ENCODE peak calls at places on chromosome 7, in ten cellular contexts. A is kidney; M is stimulated activated CD8-positive, alpha-beta memory T cell treated with anti-CD3 and anti-CD28 coated beads, Interleukin-15, amount 100 ng/mL, for 4 hours; R is NCI-H2029 treated with DMSO at 0.1 percent for 48 hours; D is GM23338; B is HT-29; I is anterior cingulate cortex; U is NCI-H1048; E is CD4-positive, alpha-beta T cell; L is right cardiac atrium. Q is an unnamed sample.

GRCh38 chr7:41084381-41084780 is 618.5 kb downstream of the INHBA start:
- DNase-seq in A (no peak), M (no peak), R (no peak), D (no peak), B (no peak), I (no peak), U (no peak), E (no peak), L (no peak), Q (no peak)

GRCh38 chr7:111159426-111159825 is 68.5 kb downstream of the LRRN3 start:
- DNase-seq in A (no peak), M (no peak), R (no peak), D (no peak), B (no peak), I (no peak), U (no peak), E (no peak), L (no peak), Q (no peak)

GRCh38 chr7:75842836-75843446 is 29.3 kb upstream of the CCL24 start:
- DNase-seq in A (no peak), M (no peak), R (no peak), D (no peak), B (peak), I (no peak), U (no peak), E (no peak), L (no peak), Q (no peak)

GRCh38 chr7:131325179-131325840 is 2.4 kb upstream of the MKLN1 start:
- DNase-seq in A (no peak), M (no peak), R (no peak), D (no peak), B (no peak), I (no peak), U (no peak), E (no peak), L (no peak), Q (no peak)

GRCh38 chr7:25619963-25620799 is 391.9 kb upstream of the NPVF start:
- DNase-seq in A (peak), M (no peak), R (no peak), D (no peak), B (no peak), I (peak), U (no peak), E (peak), L (peak), Q (no peak)

GRCh38 chr7:102019461-102019860 is 202.0 kb downstream of the CUX1 start:
- DNase-seq in A (peak), M (no peak), R (no peak), D (no peak), B (no peak), I (no peak), U (no peak), E (no peak), L (no peak), Q (no peak)

GRCh38 chr7:157687158-157687557 is 350.4 kb downstream of the DNAJB6 start:
- DNase-seq in A (no peak), M (no peak), R (no peak), D (no peak), B (no peak), I (no peak), U (no peak), E (no peak), L (no peak), Q (no peak)

GRCh38 chr7:92641921-92642511 is 51.8 kb upstream of the FAM133B start:
- DNase-seq in A (no peak), M (peak), R (no peak), D (no peak), B (no peak), I (no peak), U (no peak), E (no peak), L (no peak), Q (no peak)

GRCh38 chr7:70446448-70447143 is 685.3 kb upstream of the GALNT17 start:
- DNase-seq in A (no peak), M (no peak), R (no peak), D (no peak), B (no peak), I (no peak), U (no peak), E (no peak), L (no peak), Q (no peak)

GRCh38 chr7:75737856-75738603 is 711 bp downstream of the HIP1 start:
- DNase-seq in A (no peak), M (no peak), R (no peak), D (peak), B (no peak), I (no peak), U (no peak), E (no peak), L (peak), Q (no peak)

GRCh38 chr7:69941077-69941476 is 342.8 kb downstream of the AUTS2 start:
- DNase-seq in A (no peak), M (no peak), R (no peak), D (no peak), B (no peak), I (no peak), U (no peak), E (no peak), L (no peak), Q (no peak)

GRCh38 chr7:2734761-2735571 is 47.0 kb downstream of the AMZ1 start:
- DNase-seq in A (peak), M (no peak), R (no peak), D (no peak), B (no peak), I (no peak), U (no peak), E (no peak), L (peak), Q (no peak)

GRCh38 chr7:80900583-80901576 is 18.0 kb downstream of the SEMA3C start:
- DNase-seq in A (no peak), M (no peak), R (no peak), D (no peak), B (peak), I (no peak), U (no peak), E (no peak), L (no peak), Q (no peak)

GRCh38 chr7:143259765-143260164 is 3.5 kb upstream of the GSTK1 start:
- DNase-seq in A (no peak), M (no peak), R (no peak), D (no peak), B (peak), I (no peak), U (no peak), E (no peak), L (no peak), Q (no peak)

GRCh38 chr7:145106001-145106400 is 270.1 kb upstream of the TPK1 start:
- DNase-seq in A (no peak), M (no peak), R (peak), D (no peak), B (no peak), I (no peak), U (no peak), E (no peak), L (peak), Q (no peak)

GRCh38 chr7:123797673-123798526 is 47.1 kb upstream of the HYAL4 start:
- DNase-seq in A (no peak), M (no peak), R (peak), D (peak), B (peak), I (no peak), U (peak), E (no peak), L (no peak), Q (no peak)

GRCh38 chr7:93558705-93559614 is 15.6 kb downstream of the CALCR start:
- DNase-seq in A (no peak), M (no peak), R (no peak), D (peak), B (no peak), I (no peak), U (no peak), E (no peak), L (no peak), Q (no peak)

GRCh38 chr7:98081351-98081750 is 25.3 kb upstream of the LMTK2 start:
- DNase-seq in A (no peak), M (no peak), R (no peak), D (no peak), B (no peak), I (no peak), U (no peak), E (no peak), L (no peak), Q (no peak)

GRCh38 chr7:134804351-134804750 is 24.9 kb downstream of the CALD1 start:
- DNase-seq in A (no peak), M (no peak), R (no peak), D (peak), B (no peak), I (no peak), U (no peak), E (no peak), L (no peak), Q (no peak)

GRCh38 chr7:104231054-104232046 is 23.5 kb upstream of the ORC5 start:
- DNase-seq in A (no peak), M (no peak), R (peak), D (peak), B (peak), I (peak), U (peak), E (peak), L (peak), Q (peak)

GRCh38 chr7:93015193-93016084 is 102.3 kb downstream of the SAMD9 start:
- DNase-seq in A (no peak), M (no peak), R (no peak), D (no peak), B (no peak), I (no peak), U (no peak), E (no peak), L (no peak), Q (no peak)

GRCh38 chr7:63044721-63045120 is 953.9 kb upstream of the ZNF722 start:
- DNase-seq in A (no peak), M (no peak), R (no peak), D (no peak), B (no peak), I (no peak), U (no peak), E (no peak), L (no peak), Q (no peak)

GRCh38 chr7:26784118-26784517 is 80.3 kb downstream of the SKAP2 start:
- DNase-seq in A (no peak), M (no peak), R (no peak), D (peak), B (no peak), I (no peak), U (no peak), E (no peak), L (no peak), Q (no peak)

GRCh38 chr7:19920200-19920599 is 146.8 kb upstream of the TMEM196 start:
- DNase-seq in A (no peak), M (no peak), R (no peak), D (no peak), B (no peak), I (no peak), U (no peak), E (no peak), L (no peak), Q (no peak)

GRCh38 chr7:526474-527034 is 6.9 kb upstream of the PDGFA start:
- DNase-seq in A (no peak), M (no peak), R (no peak), D (no peak), B (no peak), I (no peak), U (no peak), E (no peak), L (no peak), Q (no peak)

GRCh38 chr7:29815181-29816105 is 9.1 kb downstream of the WIPF3 start:
- DNase-seq in A (no peak), M (no peak), R (no peak), D (no peak), B (peak), I (no peak), U (no peak), E (no peak), L (no peak), Q (no peak)

GRCh38 chr7:81652225-81652624 is 117.6 kb downstream of the HGF start:
- DNase-seq in A (no peak), M (no peak), R (no peak), D (no peak), B (no peak), I (no peak), U (no peak), E (no peak), L (no peak), Q (no peak)

GRCh38 chr7:70353310-70353947 is 755.2 kb downstream of the AUTS2 start:
- DNase-seq in A (no peak), M (no peak), R (peak), D (no peak), B (no peak), I (no peak), U (no peak), E (no peak), L (no peak), Q (no peak)

GRCh38 chr7:69256634-69257081 is 341.6 kb upstream of the AUTS2 start:
- DNase-seq in A (no peak), M (no peak), R (peak), D (no peak), B (no peak), I (peak), U (no peak), E (no peak), L (peak), Q (peak)

Q was measured in frontal cortex.